ENCODE peak calls at places on chromosomes 4 and X, in seven cellular contexts. C is T47D, Y is GM12865, E is kidney, H is M059J, I is colonic mucosa, P is fibroblast of lung. Q is an unnamed sample.

GRCh38 chr4:2417765-2418651 is at the start of gene ZFYVE28:
- DNase-seq in H (peak), I (peak), E (peak), C (peak), Y (no peak), P (no peak), Q (peak)

GRCh38 chr4:5463936-5464650 is 244.3 kb downstream of the EVC2 start:
- DNase-seq in P (no peak), I (no peak), C (no peak), E (no peak), Y (no peak), H (no peak), Q (no peak)

GRCh38 chr4:92231511-92231910 is 72.3 kb upstream of the GRID2 start:
- DNase-seq in C (no peak), Y (no peak), H (peak), E (no peak), I (no peak), P (peak), Q (no peak)

GRCh38 chr4:2663275-2663674 is 92.9 kb downstream of the TNIP2 start:
- DNase-seq in P (peak), H (no peak), C (no peak), E (no peak), I (no peak), Y (no peak), Q (no peak)

GRCh38 chr4:41696768-41697167 is 51.8 kb downstream of the PHOX2B start:
- DNase-seq in I (no peak), H (no peak), Y (no peak), C (no peak), E (no peak), P (no peak), Q (no peak)

GRCh38 chr4:6962211-6963041 is 52.8 kb downstream of the TBC1D14 start:
- DNase-seq in H (no peak), P (no peak), E (no peak), C (no peak), Y (no peak), I (no peak), Q (no peak)

GRCh38 chr4:188647820-188648380 is 508.7 kb downstream of the TRIML1 start:
- DNase-seq in H (no peak), E (no peak), Y (no peak), P (no peak), C (no peak), I (no peak), Q (no peak)

GRCh38 chr4:109979932-109980717 is 67.4 kb downstream of the EGF start:
- DNase-seq in C (no peak), P (peak), Y (no peak), H (peak), E (no peak), I (no peak), Q (no peak)

GRCh38 chr4:2940267-2941137 is 22.7 kb downstream of the NOP14 start:
- DNase-seq in E (no peak), I (no peak), H (no peak), Y (no peak), P (no peak), C (no peak), Q (peak)

GRCh38 chrX:8946488-8947050 is 87.4 kb downstream of the FAM9B start:
- DNase-seq in Y (no peak), H (no peak), I (no peak), P (no peak), C (no peak), E (no peak), Q (no peak)

GRCh38 chrX:143632625-143633387 is 3.1 kb downstream of the SLITRK4 start:
- DNase-seq in P (peak), C (no peak), I (no peak), E (no peak), Y (peak), H (no peak), Q (peak)

GRCh38 chr4:7199129-7199725 is 6.9 kb downstream of the SORCS2 start:
- DNase-seq in P (no peak), H (no peak), E (peak), Y (no peak), I (no peak), C (no peak), Q (no peak)

GRCh38 chr4:110869862-110870577 is 247.1 kb upstream of the PITX2 start:
- DNase-seq in E (no peak), I (no peak), C (no peak), H (peak), Y (peak), P (peak), Q (no peak)

GRCh38 chr4:53040459-53040815 is 178.3 kb downstream of the RASL11B start:
- DNase-seq in H (no peak), E (no peak), I (no peak), Y (no peak), P (no peak), C (no peak), Q (no peak)

GRCh38 chrX:129932792-129933321 is 26.9 kb downstream of the UTP14A start:
- DNase-seq in P (no peak), E (peak), C (peak), I (peak), Y (peak), H (peak), Q (peak)

GRCh38 chrX:132218100-132218807 is 993 bp downstream of the RAP2C start:
- DNase-seq in C (peak), I (peak), E (peak), H (peak), Y (peak), P (peak), Q (peak)

GRCh38 chr4:55347610-55348228 is 1.7 kb downstream of the SRD5A3 start:
- DNase-seq in P (no peak), H (no peak), C (no peak), I (no peak), E (no peak), Y (no peak), Q (peak)

GRCh38 chr4:162498168-162498567 is 334.4 kb upstream of the FSTL5 start:
- DNase-seq in C (no peak), P (no peak), E (no peak), I (no peak), Y (no peak), H (no peak), Q (no peak)

GRCh38 chr4:67750691-67751090 is 3.5 kb downstream of the GNRHR start:
- DNase-seq in I (no peak), H (no peak), E (no peak), P (no peak), C (no peak), Y (no peak), Q (no peak)

GRCh38 chr4:168633071-168633470 is 136.2 kb downstream of the PALLD start:
- DNase-seq in E (no peak), P (no peak), H (no peak), Y (no peak), I (no peak), C (no peak), Q (no peak)

GRCh38 chr4:145731026-145731425 is 51.1 kb downstream of the C4orf51 start:
- DNase-seq in E (no peak), H (peak), P (peak), I (peak), Y (no peak), C (no peak), Q (no peak)

GRCh38 chr4:107115185-107115847 is 79.2 kb upstream of the DKK2 start:
- DNase-seq in P (peak), I (no peak), H (no peak), Y (no peak), E (no peak), C (no peak), Q (peak)

GRCh38 chr4:930827-931193 is 1.3 kb downstream of the GAK start:
- DNase-seq in P (no peak), E (peak), C (no peak), Y (no peak), H (no peak), I (peak), Q (peak)

GRCh38 chrX:40343319-40343718 is 237.5 kb upstream of the ATP6AP2 start:
- DNase-seq in H (no peak), Y (no peak), P (no peak), C (no peak), E (no peak), I (no peak), Q (no peak)

GRCh38 chrX:85698921-85699320 is 319.5 kb upstream of the POF1B start:
- DNase-seq in E (peak), H (no peak), Y (no peak), I (no peak), C (no peak), P (no peak), Q (no peak)

GRCh38 chr4:88275516-88275915 is 8.8 kb downstream of the PPM1K start:
- DNase-seq in C (no peak), I (no peak), E (no peak), H (peak), Y (peak), P (peak), Q (peak)

GRCh38 chrX:134599173-134599914 is 58.9 kb downstream of the PLAC1 start:
- DNase-seq in E (no peak), H (peak), C (no peak), P (peak), Y (peak), I (no peak), Q (peak)

GRCh38 chr4:88698539-88698938 is 910 bp upstream of the NAP1L5 start:
- DNase-seq in Y (no peak), E (peak), C (no peak), H (no peak), I (no peak), P (no peak), Q (no peak)

GRCh38 chr4:53510981-53511380 is 80.3 kb downstream of the LNX1 start:
- DNase-seq in I (no peak), P (no peak), C (no peak), Y (no peak), H (no peak), E (no peak), Q (no peak)

GRCh38 chr4:142548491-142548890 is 297.6 kb downstream of the INPP4B start:
- DNase-seq in Y (no peak), P (no peak), E (no peak), H (no peak), C (no peak), I (no peak), Q (no peak)

GRCh38 chrX:107610667-107611066 is 17.6 kb upstream of the PRPS1 start:
- DNase-seq in Y (no peak), E (no peak), I (no peak), P (no peak), C (no peak), H (no peak), Q (no peak)

GRCh38 chrX:14030248-14030592 is 528 bp upstream of the GEMIN8 start:
- DNase-seq in C (no peak), E (no peak), P (peak), Y (peak), I (no peak), H (peak), Q (peak)

GRCh38 chr4:19130836-19131235 is 1109.3 kb upstream of the LCORL start:
- DNase-seq in E (no peak), Y (no peak), P (peak), H (peak), I (no peak), C (no peak), Q (no peak)

GRCh38 chrX:155968106-155968714 is 29.3 kb upstream of the IL9R start:
- DNase-seq in C (no peak), Y (peak), P (no peak), I (no peak), H (no peak), E (no peak), Q (no peak)

GRCh38 chr4:186161138-186161537 is 30.2 kb upstream of the CYP4V2 start:
- DNase-seq in C (no peak), H (no peak), I (no peak), E (no peak), Y (peak), P (no peak), Q (no peak)

GRCh38 chr4:145216532-145216931 is 36.1 kb upstream of the OTUD4 start:
- DNase-seq in H (peak), E (no peak), C (peak), Y (peak), I (no peak), P (peak), Q (peak)

GRCh38 chr4:98828801-98829200 is 100.1 kb downstream of the EIF4E start:
- DNase-seq in I (peak), C (peak), P (no peak), Y (peak), E (no peak), H (peak), Q (peak)